ENCODE peak calls at places on chromosomes 6 and 20, in four cellular contexts. E is A549; W is right atrium auricular region; B is CD4-positive, alpha-beta T cell. V is an unnamed sample.

GRCh38 chr6:142827356-142827755 is 117.6 kb downstream of the HIVEP2 start:
- DNase-seq in B (no peak), E (no peak), W (peak), V (no peak)

GRCh38 chr6:135258970-135259369 is 77.9 kb downstream of the MYB start:
- DNase-seq in E (no peak), B (no peak), W (no peak), V (no peak)

GRCh38 chr6:4486543-4487319 is 289.5 kb upstream of the CDYL start:
- DNase-seq in E (no peak), W (no peak), B (no peak), V (no peak)

GRCh38 chr6:90221403-90221802 is 75.2 kb downstream of the BACH2 start:
- DNase-seq in E (no peak), W (no peak), B (no peak), V (no peak)

GRCh38 chr6:64325093-64325492 is 689.5 kb downstream of the PHF3 start:
- DNase-seq in E (no peak), W (no peak), B (no peak), V (no peak)

GRCh38 chr6:143677891-143678737 is at the start of gene PHACTR2:
- DNase-seq in W (peak), B (peak), E (peak), V (peak)

GRCh38 chr6:136920216-136920857 is 1.8 kb upstream of the SLC35D3 start:
- DNase-seq in W (no peak), B (no peak), E (no peak), V (no peak)

GRCh38 chr6:3634417-3634816 is 117.1 kb downstream of the PXDC1 start:
- DNase-seq in E (no peak), W (no peak), B (no peak), V (no peak)

GRCh38 chr6:26660096-26660425 is 515 bp upstream of the ZNF322 start:
- DNase-seq in W (no peak), E (peak), B (no peak), V (no peak)

GRCh38 chr6:68741501-68742343 is 106.6 kb downstream of the ADGRB3 start:
- DNase-seq in W (no peak), B (no peak), E (no peak), V (no peak)

GRCh38 chr6:159727717-159728440 is 573 bp downstream of the WTAP start:
- DNase-seq in B (no peak), E (peak), W (no peak), V (no peak)

GRCh38 chr6:12369781-12370262 is 79.7 kb downstream of the EDN1 start:
- DNase-seq in W (no peak), E (no peak), B (no peak), V (no peak)

GRCh38 chr20:49750611-49751396 is 37.1 kb upstream of the B4GALT5 start:
- DNase-seq in E (no peak), B (no peak), W (no peak), V (no peak)

GRCh38 chr6:97668716-97669115 is 385.7 kb upstream of the MMS22L start:
- DNase-seq in E (no peak), W (no peak), B (no peak), V (no peak)

GRCh38 chr6:97658090-97658489 is 375.1 kb upstream of the MMS22L start:
- DNase-seq in B (no peak), W (no peak), E (no peak), V (no peak)

GRCh38 chr6:97666889-97667288 is 383.9 kb upstream of the MMS22L start:
- DNase-seq in B (no peak), W (no peak), E (no peak), V (no peak)

GRCh38 chr6:97665410-97665809 is 382.4 kb upstream of the MMS22L start:
- DNase-seq in B (no peak), W (no peak), E (no peak), V (no peak)

DNA sequence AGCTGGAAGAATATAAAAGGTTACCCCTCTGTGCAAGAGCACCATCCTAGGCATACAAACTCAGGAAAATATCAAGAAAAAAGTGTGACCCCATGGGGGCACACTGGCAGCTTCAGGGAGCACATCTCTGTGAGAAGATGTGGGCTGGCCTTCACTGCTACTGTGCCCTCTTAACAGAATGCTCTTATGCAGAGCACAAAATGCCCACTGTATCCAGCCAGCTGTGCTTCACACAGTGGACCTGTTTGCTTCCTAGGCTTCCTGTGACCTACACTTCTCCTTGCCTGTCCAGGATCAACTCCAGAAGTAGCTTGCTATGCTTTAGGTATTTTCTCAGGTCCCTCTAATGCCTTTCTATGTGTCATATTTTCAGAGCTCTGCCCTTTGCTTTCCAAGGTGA is 380.2 kb upstream of the MMS22L start:
- DNase-seq in W (no peak), B (no peak), E (no peak), V (no peak)
- TF ChIP-seq CTCF in W (no peak), B (no peak), E (no peak), V (no peak)

GRCh38 chr20:58692579-58693225 is at the start of gene NPEPL1:
- DNase-seq in E (peak), B (peak), W (peak), V (no peak)

GRCh38 chr20:58691773-58692578 is 624 bp upstream of the NPEPL1 start:
- DNase-seq in E (no peak), B (no peak), W (peak), V (no peak)

GRCh38 chr20:58694241-58695083 is 1.9 kb downstream of the NPEPL1 start:
- DNase-seq in E (no peak), B (no peak), W (no peak), V (no peak)

GRCh38 chr20:58695084-58695722 is 2.6 kb downstream of the NPEPL1 start:
- DNase-seq in W (no peak), E (no peak), B (no peak), V (no peak)

GRCh38 chr20:58693226-58694006 is 816 bp downstream of the NPEPL1 start:
- DNase-seq in W (peak), B (peak), E (peak), V (no peak)
- TF ChIP-seq CTCF in W (no peak), B (no peak), E (no peak), V (no peak)

DNA sequence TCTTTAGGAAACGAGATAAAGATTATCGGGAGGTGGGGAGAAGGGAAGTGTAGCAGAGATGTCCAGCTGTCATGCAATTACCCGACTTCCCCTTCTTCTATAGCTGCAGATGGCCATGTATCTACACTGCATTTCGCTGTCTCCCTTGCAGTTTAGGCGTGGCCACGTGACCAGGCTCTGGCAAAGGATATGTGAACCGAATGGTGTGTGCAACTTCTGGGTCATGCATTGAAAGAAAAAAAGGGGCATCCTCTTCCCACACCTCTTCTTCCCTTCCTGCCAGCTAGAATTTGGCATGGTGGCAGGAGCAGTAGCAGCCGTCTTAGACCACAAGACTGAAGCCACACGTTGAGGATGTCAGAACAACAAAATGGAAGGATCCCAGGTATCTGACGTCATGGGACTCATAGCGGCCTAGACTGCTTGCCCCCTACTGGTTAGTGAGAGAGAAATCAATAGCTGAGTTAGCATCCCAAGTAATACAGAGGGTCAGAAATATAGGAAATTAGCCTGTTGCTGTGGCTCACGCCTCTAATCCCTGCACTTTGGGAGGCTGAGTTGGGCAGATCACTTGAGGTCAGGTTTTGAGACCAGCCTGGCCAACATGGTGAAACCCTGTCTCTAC is 32.8 kb downstream of the TCF15 start:
- DNase-seq in B (no peak), E (peak), W (no peak), V (no peak)
- TF ChIP-seq CTCF in B (no peak), E (peak), W (no peak), V (no peak)

GRCh38 chr6:18121580-18122127 is 823 bp downstream of the NHLRC1 start:
- DNase-seq in E (no peak), B (no peak), W (no peak), V (no peak)
- TF ChIP-seq CTCF in E (no peak), B (no peak), W (no peak), V (no peak)

GRCh38 chr6:41189968-41190367 is 11.0 kb downstream of the TREML2 start:
- DNase-seq in W (peak), B (no peak), E (no peak), V (no peak)

GRCh38 chr6:41190791-41191190 is 10.2 kb downstream of the TREML2 start:
- DNase-seq in B (no peak), W (no peak), E (no peak), V (no peak)

GRCh38 chr6:41193171-41193734 is 7.7 kb downstream of the TREML2 start:
- DNase-seq in W (peak), E (no peak), B (no peak), V (no peak)

GRCh38 chr6:41193884-41194283 is 7.1 kb downstream of the TREML2 start:
- DNase-seq in W (peak), E (no peak), B (no peak), V (no peak)

GRCh38 chr6:41191569-41191968 is 9.4 kb downstream of the TREML2 start:
- DNase-seq in W (peak), B (no peak), E (peak), V (no peak)
- TF ChIP-seq CTCF in W (no peak), B (peak), E (peak), V (no peak)

DNA sequence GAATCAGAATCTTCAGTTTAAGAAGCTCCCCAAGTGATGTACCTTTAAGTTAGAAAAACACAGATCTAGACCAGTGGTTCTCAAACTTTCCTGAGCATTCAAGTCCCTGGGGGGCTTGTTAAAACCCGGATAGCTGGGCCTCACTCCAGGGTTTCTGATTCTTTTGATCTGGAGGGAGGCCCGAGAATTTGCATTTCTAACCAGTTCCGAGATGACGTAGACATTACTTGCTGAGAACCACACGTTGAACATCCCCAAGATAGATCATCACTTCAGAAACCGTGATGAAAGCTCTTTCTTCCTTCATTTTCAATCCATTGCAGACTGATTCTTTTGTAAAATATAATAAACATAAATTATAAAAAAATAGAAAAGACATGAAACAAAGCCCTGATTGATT is 40.7 kb upstream of the KIF16B start:
- DNase-seq in E (no peak), B (no peak), W (no peak), V (no peak)
- TF ChIP-seq CTCF in E (no peak), B (no peak), W (no peak), V (no peak)